ENCODE peak calls at places on chromosome 22, in seven cellular contexts. V is esophagus squamous epithelium, O is body of pancreas, M is heart left ventricle, N is tibial nerve, D is IMR-90, F is transverse colon. T is an unnamed sample.

GRCh38 chr22:40666151-40666848 is 13.0 kb upstream of the MCHR1 start:
- DNase-seq in M (peak; percentile 78), D (peak; percentile 53), O (no peak), F (no peak), V (no peak), N (no peak), T (no peak)

GRCh38 chr22:45683680-45684079 is 12.0 kb downstream of the ATXN10 start:
- DNase-seq in D (no peak), N (no peak), F (no peak), V (no peak), M (no peak), O (no peak), T (no peak)

GRCh38 chr22:48639896-48640732 is 1187.6 kb downstream of the BRD1 start:
- DNase-seq in V (no peak), F (no peak), O (no peak), D (no peak), N (no peak), M (no peak), T (no peak)

GRCh38 chr22:33923660-33924246 is 3.5 kb upstream of the LARGE1 start:
- DNase-seq in F (peak; percentile 75), D (peak; percentile 74), M (peak; percentile 58), O (peak; percentile 74), N (peak; percentile 85), V (no peak), T (peak; percentile 86)

GRCh38 chr22:23862103-23862502 is 4.4 kb downstream of the SLC2A11 start:
- DNase-seq in V (no peak), O (peak; percentile 38), N (no peak), D (peak; percentile 52), M (no peak), F (no peak), T (no peak)

GRCh38 chr22:44567846-44568493 is 69.9 kb upstream of the RTL6 start:
- DNase-seq in F (peak; percentile 65), D (peak; percentile 39), M (no peak), N (no peak), O (peak; percentile 50), V (no peak), T (peak; percentile 62)

GRCh38 chr22:39972656-39973055 is 12.5 kb downstream of the TMA7B start:
- DNase-seq in D (no peak), M (no peak), N (no peak), V (no peak), F (no peak), O (no peak), T (no peak)

GRCh38 chr22:40420341-40421081 is 50.1 kb downstream of the SGSM3 start:
- DNase-seq in V (no peak), O (no peak), F (no peak), D (no peak), M (no peak), N (no peak), T (no peak)

GRCh38 chr22:28481725-28482124 is 197.9 kb downstream of the TTC28 start:
- DNase-seq in F (no peak), M (no peak), N (no peak), V (no peak), O (no peak), D (no peak), T (no peak)

GRCh38 chr22:44407404-44408226 is 90.4 kb downstream of the RTL6 start:
- DNase-seq in D (no peak), N (no peak), F (no peak), V (no peak), O (no peak), M (peak; percentile 58), T (no peak)

GRCh38 chr22:25494774-25495173 is 69.7 kb upstream of the GRK3 start:
- DNase-seq in V (no peak), O (no peak), D (no peak), N (no peak), M (no peak), F (no peak), T (no peak)

DNA sequence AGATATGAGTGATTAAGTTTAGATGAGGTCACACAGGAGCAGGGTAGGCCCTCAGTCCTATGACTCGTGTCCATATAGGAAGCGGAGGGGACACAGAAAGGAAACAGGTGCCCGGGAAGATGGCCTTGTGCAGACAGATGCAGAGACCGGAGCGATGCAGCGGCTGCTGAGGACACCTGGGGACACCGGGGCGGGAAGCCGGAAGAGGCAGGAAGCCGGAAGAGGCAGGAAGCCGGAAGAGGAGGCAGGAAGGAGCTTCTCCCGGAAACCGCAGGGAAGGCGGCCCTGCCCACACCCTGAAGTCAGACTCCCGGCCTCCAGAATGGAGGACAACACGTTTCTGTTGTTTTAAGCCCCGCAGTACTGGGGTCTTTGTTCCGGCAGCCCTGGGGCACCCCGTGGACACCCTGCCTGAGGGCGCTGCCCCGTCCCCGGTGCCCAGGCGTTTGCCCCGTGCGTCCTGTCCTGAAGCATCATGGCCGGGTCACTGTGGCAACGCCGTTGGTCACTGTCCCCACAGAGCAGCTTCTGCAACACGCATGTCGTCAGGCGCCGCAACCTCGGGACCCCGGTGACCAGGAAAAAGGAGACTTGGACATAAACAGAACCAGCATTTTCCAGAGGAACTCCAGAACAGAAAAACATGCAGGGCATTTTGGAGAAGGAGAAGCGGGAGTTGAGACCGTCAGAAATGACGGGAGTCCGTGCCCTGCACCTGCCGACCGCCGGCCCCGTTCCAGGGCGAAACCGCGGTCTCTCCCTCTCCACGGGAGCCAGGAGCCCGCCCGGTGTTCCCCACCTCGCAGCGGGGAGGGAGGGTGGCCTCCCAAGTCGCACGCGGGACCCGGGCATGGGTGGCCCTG is 103.4 kb downstream of the BRD1 start:
- DNase-seq in D (no peak), N (no peak), F (no peak), O (no peak), V (no peak), M (no peak), T (no peak)
- H3K27me3 ChIP-seq in D (peaks cover 20% of the 10 kb centered on the region), N (peaks cover 47% of the 10 kb centered on the region), F (peaks cover 72% of the 10 kb centered on the region), O (peaks cover 11% of the 10 kb centered on the region), V (peaks cover 7% of the 10 kb centered on the region), M (peaks cover 44% of the 10 kb centered on the region), T (no peaks in the 10 kb centered on the region)

DNA sequence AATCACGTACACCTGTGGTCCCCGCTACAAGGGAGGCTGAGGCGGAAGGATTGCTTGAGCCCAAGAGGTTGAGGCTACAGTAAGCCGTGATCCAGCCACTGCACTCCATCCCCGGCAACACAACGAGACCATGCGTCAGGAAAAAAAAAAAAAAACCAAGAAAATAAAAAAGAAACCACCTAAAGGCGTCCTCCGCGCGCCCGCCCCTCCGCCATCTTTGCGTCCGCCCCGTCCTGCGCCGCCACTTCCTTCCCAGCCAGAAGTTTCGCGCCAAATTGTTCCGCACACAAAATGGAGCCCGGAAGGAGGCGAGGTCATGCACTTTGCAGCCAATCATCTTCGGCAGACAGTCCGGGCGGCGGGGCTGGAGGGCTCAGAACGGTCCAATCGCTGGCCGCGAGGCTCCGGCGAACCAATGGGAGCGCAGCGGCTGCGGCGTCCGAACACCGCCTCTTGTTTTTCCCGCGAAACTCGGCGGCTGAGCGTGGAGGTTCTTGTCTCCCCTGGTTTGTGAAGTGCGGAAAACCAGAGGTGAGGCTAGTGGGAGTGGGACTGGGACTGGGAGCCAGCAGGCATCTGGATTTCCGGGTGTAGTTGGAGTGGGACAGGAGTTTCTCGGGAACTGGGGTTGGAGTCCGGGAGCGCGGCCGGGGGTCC is at the start of gene MCM5:
- DNase-seq in V (peak; percentile 91), D (peak; percentile 96), O (peak; percentile 97), M (peak; percentile 98), F (peak; percentile 98), N (peak; percentile 96), T (peak; percentile 99)
- TF ChIP-seq POLR2A in V (peak; percentile 34), D (peak; percentile 68), O (no peak), M (no peak), F (no peak), N (no peak), T (no peak)

GRCh38 chr22:50550395-50550794 is 4.7 kb downstream of the KLHDC7B start:
- DNase-seq in N (no peak), V (no peak), D (no peak), M (no peak), O (no peak), F (no peak), T (no peak)
- H3K27me3 ChIP-seq in N (peaks cover 45% of the 10 kb centered on the region), V (no peaks in the 10 kb centered on the region), D (peaks cover 70% of the 10 kb centered on the region), M (peaks cover 36% of the 10 kb centered on the region), O (peaks cover 23% of the 10 kb centered on the region), F (peaks cover 43% of the 10 kb centered on the region), T (no peaks in the 10 kb centered on the region)

DNA sequence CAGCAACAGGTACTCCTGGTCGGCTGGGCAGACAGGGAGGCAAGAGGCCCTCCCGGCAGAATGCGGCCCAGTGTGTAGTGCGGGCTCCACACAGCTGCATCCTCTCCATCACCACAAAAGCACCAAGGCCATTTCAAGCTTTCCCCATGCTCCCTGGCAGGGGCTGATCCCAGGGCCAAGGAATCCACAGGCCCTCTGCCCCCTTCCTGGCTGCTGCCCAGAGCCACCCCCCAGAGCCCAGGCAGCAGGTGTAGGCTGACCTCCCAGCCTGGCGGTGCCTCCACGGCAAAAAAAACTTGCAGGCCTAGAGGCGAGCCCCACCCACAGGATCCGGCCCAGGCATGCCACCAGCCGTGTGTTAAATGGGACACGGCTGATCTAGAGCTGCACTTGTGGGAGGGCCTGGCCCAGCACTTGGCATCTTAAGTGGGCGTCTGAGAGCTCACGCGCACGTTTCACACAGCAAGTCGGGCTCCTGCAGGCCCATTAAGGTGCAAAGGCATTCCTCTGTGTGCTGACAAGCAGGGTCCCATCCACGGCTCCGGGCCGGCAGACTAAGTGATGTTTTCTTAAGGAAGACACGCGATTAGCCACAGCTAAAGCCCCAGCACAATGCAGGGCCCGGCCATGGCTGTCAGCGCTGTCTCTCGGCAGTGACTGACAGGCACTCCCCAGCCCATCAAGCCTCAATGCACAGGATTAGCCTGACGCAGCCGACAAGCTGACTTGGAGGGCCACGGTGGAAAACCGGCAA is 19.8 kb upstream of the GNB1L start:
- DNase-seq in N (no peak), M (peak; percentile 54), F (no peak), O (peak; percentile 9), V (no peak), D (no peak), T (peak; percentile 55)
- TF ChIP-seq POLR2A in N (no peak), M (no peak), F (no peak), O (no peak), V (no peak), D (no peak), T (no peak)

GRCh38 chr22:18133452-18133851 is 16.5 kb upstream of the USP18 start:
- DNase-seq in N (peak; percentile 70), O (no peak), F (no peak), V (no peak), D (no peak), M (no peak), T (no peak)

GRCh38 chr22:18130699-18131429 is 19.1 kb upstream of the USP18 start:
- DNase-seq in F (no peak), M (no peak), O (no peak), V (no peak), D (no peak), N (no peak), T (no peak)

GRCh38 chr22:18136563-18137320 is 13.2 kb upstream of the USP18 start:
- DNase-seq in O (no peak), D (no peak), M (no peak), F (no peak), N (no peak), V (no peak), T (no peak)
- H3K27me3 ChIP-seq in O (no peaks in the 10 kb centered on the region), D (no peaks in the 10 kb centered on the region), M (no peaks in the 10 kb centered on the region), F (no peaks in the 10 kb centered on the region), N (no peaks in the 10 kb centered on the region), V (no peaks in the 10 kb centered on the region), T (no peaks in the 10 kb centered on the region)